ENCODE peak calls at places on chromosomes 3 and 15, in four cellular contexts. J, G, P and L are unnamed samples.

GRCh38 chr15:60000113-60000823 is 3.8 kb upstream of the FOXB1 start:
- DNase-seq in J (no peak), G (no peak), P (no peak), L (no peak)

GRCh38 chr3:81947359-81947758 is 185.9 kb upstream of the GBE1 start:
- DNase-seq in P (no peak), G (no peak), J (no peak), L (no peak)

GRCh38 chr3:27553868-27554540 is 69.8 kb upstream of the SLC4A7 start:
- DNase-seq in P (no peak), G (no peak), J (no peak), L (peak; percentile 62)

GRCh38 chr15:64149424-64150235 is 1.9 kb upstream of the SNX22 start:
- DNase-seq in G (no peak), P (no peak), J (no peak), L (no peak)

GRCh38 chr15:58459562-58459961 is 27.8 kb downstream of the LIPC start:
- DNase-seq in G (no peak), J (no peak), P (no peak), L (no peak)

GRCh38 chr3:45123841-45124269 is 22.3 kb downstream of the CDCP1 start:
- DNase-seq in G (no peak), J (no peak), P (no peak), L (peak; percentile 93)

GRCh38 chr3:160671995-160672394 is 5.0 kb upstream of the ARL14 start:
- DNase-seq in G (no peak), J (no peak), P (no peak), L (no peak)

GRCh38 chr3:101890716-101891115 is 41.4 kb downstream of the NFKBIZ start:
- DNase-seq in G (no peak), P (no peak), J (peak; percentile 57), L (peak; percentile 53)

GRCh38 chr15:63982381-63982854 is 63.9 kb downstream of the DAPK2 start:
- DNase-seq in P (no peak), J (no peak), G (no peak), L (no peak)

GRCh38 chr15:60179786-60180391 is 175.8 kb downstream of the FOXB1 start:
- DNase-seq in J (peak; percentile 65), G (peak; percentile 25), P (no peak), L (peak; percentile 64)

GRCh38 chr15:99566157-99566900 is 545 bp downstream of the MEF2A start:
- DNase-seq in G (no peak), P (no peak), J (no peak), L (no peak)

GRCh38 chr15:86157929-86158328 is 78.3 kb downstream of the AGBL1 start:
- DNase-seq in G (no peak), P (no peak), J (no peak), L (no peak)

GRCh38 chr3:171384101-171384891 is 75.9 kb downstream of the TNIK start:
- DNase-seq in P (no peak), J (peak; percentile 24), G (no peak), L (no peak)

GRCh38 chr15:57873564-57874209 is 167.2 kb downstream of the POLR2M start:
- DNase-seq in J (peak; percentile 58), G (no peak), P (no peak), L (peak; percentile 53)

GRCh38 chr15:48984811-48985352 is 21.2 kb upstream of the SHC4 start:
- DNase-seq in G (no peak), P (no peak), J (no peak), L (peak; percentile 67)

GRCh38 chr3:58008140-58009025 is at the start of gene FLNB:
- DNase-seq in J (peak; percentile 53), P (peak; percentile 77), G (peak; percentile 45), L (peak; percentile 50)

GRCh38 chr3:132660056-132660744 is at the start of gene UBA5:
- DNase-seq in P (peak; percentile 69), J (peak; percentile 44), G (peak; percentile 32), L (peak; percentile 63)

GRCh38 chr15:77738441-77739437 is 106.0 kb upstream of the LINGO1 start:
- DNase-seq in G (no peak), J (no peak), P (no peak), L (no peak)

GRCh38 chr3:81592101-81592500 is 169.3 kb downstream of the GBE1 start:
- DNase-seq in J (no peak), P (no peak), G (no peak), L (peak; percentile 8)

GRCh38 chr15:63576441-63576840 is 20.7 kb upstream of the FBXL22 start:
- DNase-seq in J (no peak), P (no peak), G (no peak), L (no peak)

GRCh38 chr3:157532529-157533297 is 29.5 kb upstream of the VEPH1 start:
- DNase-seq in J (peak; percentile 71), G (peak; percentile 58), P (no peak), L (peak; percentile 93)

GRCh38 chr15:64246364-64247189 is 83.8 kb upstream of the PPIB start:
- DNase-seq in G (peak; percentile 61), P (no peak), J (peak; percentile 93), L (peak; percentile 81)

GRCh38 chr3:65093641-65094040 is 405.8 kb upstream of the ADAMTS9 start:
- DNase-seq in J (no peak), G (no peak), P (no peak), L (no peak)

GRCh38 chr15:39579487-39580116 is 1.3 kb upstream of the THBS1 start:
- DNase-seq in J (peak; percentile 90), P (peak; percentile 75), G (peak; percentile 88), L (peak; percentile 100)

GRCh38 chr15:39880718-39881387 is 39.2 kb downstream of the GPR176 start:
- DNase-seq in J (no peak), G (no peak), P (no peak), L (peak; percentile 18)

GRCh38 chr3:172580680-172581079 is 57.5 kb upstream of the TNFSF10 start:
- DNase-seq in J (no peak), G (no peak), P (no peak), L (no peak)

GRCh38 chr3:183699238-183699947 is 1.8 kb downstream of the YEATS2 start:
- DNase-seq in G (no peak), J (no peak), P (no peak), L (no peak)

GRCh38 chr15:78640840-78641733 is at the start of gene CHRNB4:
- DNase-seq in J (no peak), P (no peak), G (no peak), L (no peak)

GRCh38 chr3:64852738-64853137 is 164.9 kb upstream of the ADAMTS9 start:
- DNase-seq in P (no peak), J (no peak), G (no peak), L (no peak)

GRCh38 chr3:177141899-177142651 is 55.2 kb downstream of the TBL1XR1 start:
- DNase-seq in G (peak; percentile 29), J (no peak), P (no peak), L (no peak)

GRCh38 chr15:64354683-64355558 is 1.1 kb downstream of the CSNK1G1 start:
- DNase-seq in P (no peak), J (no peak), G (no peak), L (no peak)

GRCh38 chr3:142858043-142858442 is 30.8 kb downstream of the PCOLCE2 start:
- DNase-seq in J (no peak), G (no peak), P (no peak), L (no peak)

GRCh38 chr3:142861926-142862325 is 27.0 kb downstream of the PCOLCE2 start:
- DNase-seq in G (no peak), J (no peak), P (no peak), L (no peak)

GRCh38 chr3:142853270-142854163 is 35.4 kb downstream of the PCOLCE2 start:
- DNase-seq in G (peak; percentile 71), P (peak; percentile 32), J (peak; percentile 73), L (peak; percentile 38)

GRCh38 chr3:142852009-142852408 is 36.9 kb downstream of the PCOLCE2 start:
- DNase-seq in G (no peak), P (no peak), J (no peak), L (peak; percentile 17)

DNA sequence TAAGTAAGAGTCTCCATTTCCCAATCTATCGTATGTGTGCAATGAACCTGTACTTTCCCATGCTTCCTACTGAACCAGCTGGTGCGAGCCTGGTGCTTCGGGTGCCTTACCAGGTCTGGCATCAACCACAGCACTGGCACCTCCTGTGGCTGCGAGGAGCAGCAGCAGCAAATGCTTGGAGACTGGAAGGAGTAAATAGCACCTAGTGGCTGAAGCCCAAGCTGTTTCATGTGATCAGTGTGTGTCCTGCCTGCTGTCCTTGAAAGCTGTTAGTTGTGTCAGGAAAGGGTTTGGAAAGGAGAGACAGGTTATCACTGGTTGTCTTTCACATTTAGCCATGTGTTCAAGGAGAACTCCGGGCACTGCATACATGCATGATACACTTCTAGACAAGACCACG is 31.8 kb downstream of the PCOLCE2 start:
- DNase-seq in J (no peak), G (peak; percentile 57), P (peak; percentile 58), L (no peak)
- H3K4me3 ChIP-seq in J (no peak overlapping the region), G (no peak overlapping the region), P (no peak overlapping the region), L (no peak overlapping the region)

GRCh38 chr3:126664591-126665214 is 9.8 kb upstream of the TXNRD3 start:
- DNase-seq in J (no peak), P (no peak), G (peak; percentile 12), L (peak; percentile 46)
- TF ChIP-seq CTCF in J (peak; percentile 43), P (no peak), G (peak; percentile 50), L (peak; percentile 12)

DNA sequence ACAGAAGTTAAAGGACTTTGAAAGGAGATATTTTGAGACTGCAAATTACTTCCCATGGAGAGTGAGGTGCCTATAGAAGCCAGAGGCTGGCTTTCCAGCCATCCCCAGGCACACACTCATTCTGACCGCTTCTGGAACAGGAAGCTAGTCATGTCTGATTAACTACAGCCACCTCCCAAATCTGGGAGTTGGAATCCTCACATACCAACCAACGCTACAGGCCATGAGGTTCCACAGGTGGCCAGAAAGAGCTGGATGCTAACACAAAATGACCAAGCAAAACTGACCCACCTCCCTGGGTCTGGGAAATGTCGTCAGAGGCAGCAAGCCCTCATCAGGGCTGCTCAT is 87.2 kb downstream of the SNRK start:
- DNase-seq in G (no peak), P (no peak), J (no peak), L (no peak)
- H3K4me3 ChIP-seq in G (no peak overlapping the region), P (no peak overlapping the region), J (no peak overlapping the region), L (no peak overlapping the region)

DNA sequence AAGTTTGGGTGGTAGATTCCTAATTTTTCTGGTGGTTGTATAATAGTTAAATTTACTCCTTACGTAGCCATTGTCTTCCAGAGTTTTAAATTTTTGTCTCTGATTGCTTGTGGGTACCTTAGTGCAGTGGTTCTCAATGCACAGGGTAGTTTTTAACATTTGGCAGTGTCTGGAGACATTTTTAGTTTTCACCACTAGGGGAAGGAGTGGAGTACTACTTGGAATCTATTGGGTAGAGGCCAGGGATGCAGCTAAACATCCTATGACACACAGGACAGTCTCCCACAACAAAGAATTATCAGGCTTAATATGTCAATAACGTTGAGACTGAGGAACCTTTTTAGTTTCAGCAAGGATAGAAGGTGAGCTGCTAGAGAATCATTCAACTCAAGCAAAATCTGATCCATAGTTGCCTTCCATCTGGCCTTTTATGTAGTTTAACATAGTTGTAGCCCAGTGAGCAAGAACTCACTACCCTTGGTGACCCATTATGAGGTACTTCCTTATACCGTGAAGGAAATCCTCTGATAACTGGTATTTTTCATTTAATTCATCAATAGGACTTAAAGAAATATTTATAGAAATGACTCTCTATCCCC is 8.6 kb upstream of the STX19 start:
- DNase-seq in G (peak; percentile 29), J (peak; percentile 44), P (no peak), L (peak; percentile 66)
- TF ChIP-seq CTCF in G (peak; percentile 51), J (peak; percentile 60), P (peak; percentile 20), L (peak; percentile 67)

DNA sequence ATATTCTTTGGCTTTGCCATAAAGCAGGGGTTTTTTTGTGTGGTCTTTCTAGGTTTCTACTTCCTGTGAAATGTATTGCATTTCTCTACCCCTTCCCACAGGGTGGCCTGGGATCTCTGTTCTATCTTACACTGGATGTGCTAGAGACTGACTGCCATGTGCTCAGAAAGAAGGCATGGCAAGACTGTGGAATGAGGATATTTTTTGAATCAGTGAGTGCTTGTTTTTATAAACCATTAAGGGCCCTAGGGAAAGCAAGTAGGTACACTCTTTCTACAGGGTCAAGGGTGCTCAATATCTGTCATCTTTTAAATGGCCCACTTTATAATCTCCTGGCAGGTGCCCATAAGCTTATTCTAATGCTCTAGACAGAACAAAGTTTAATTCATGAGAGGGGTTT is 730 bp downstream of the FETUB start:
- DNase-seq in P (no peak), J (no peak), G (no peak), L (no peak)
- H3K4me3 ChIP-seq in P (no peak overlapping the region), J (no peak overlapping the region), G (no peak overlapping the region), L (no peak overlapping the region)